ENCODE peak calls at places on chromosomes 3 and 15, in four cellular contexts. F is stromal cell of bone marrow, H is NCI-H1092 treated with DMSO at 0.1 percent for 48 hours, U is LoVo. K is an unnamed sample.

GRCh38 chr3:139751789-139752188 is 74.0 kb upstream of the NMNAT3 start:
- DNase-seq in F (no peak), H (no peak), U (no peak), K (no peak)

GRCh38 chr3:189781384-189781783 is 150.2 kb downstream of the TP63 start:
- DNase-seq in F (no peak), H (no peak), U (no peak), K (no peak)

GRCh38 chr15:49058559-49058958 is 12.3 kb upstream of the SECISBP2L start:
- DNase-seq in F (no peak), H (no peak), U (no peak), K (no peak)

GRCh38 chr15:36177590-36178281 is 401.7 kb upstream of the CDIN1 start:
- DNase-seq in F (peak), H (peak), U (no peak), K (no peak)

GRCh38 chr3:169923189-169923588 is 11.8 kb downstream of the SAMD7 start:
- DNase-seq in F (no peak), H (peak), U (no peak), K (no peak)

GRCh38 chr15:51634591-51635198 is 12.1 kb upstream of the DMXL2 start:
- DNase-seq in F (no peak), H (no peak), U (no peak), K (no peak)

GRCh38 chr3:64654013-64654412 is 33.8 kb downstream of the ADAMTS9 start:
- DNase-seq in F (no peak), H (no peak), U (no peak), K (no peak)

GRCh38 chr3:194134231-194134756 is 1.7 kb upstream of the HES1 start:
- DNase-seq in F (peak), H (peak), U (peak), K (no peak)

GRCh38 chr3:106824856-106825255 is 552.4 kb upstream of the CCDC54 start:
- DNase-seq in F (peak), H (no peak), U (peak), K (peak)

GRCh38 chr3:159914421-159914820 is 74.2 kb upstream of the IL12A start:
- DNase-seq in F (no peak), H (no peak), U (no peak), K (no peak)

GRCh38 chr15:73994419-73994883 is at the start of gene PML:
- DNase-seq in F (peak), H (peak), U (peak), K (peak)

GRCh38 chr3:62951037-62951613 is 75.9 kb upstream of the CADPS start:
- DNase-seq in F (no peak), H (no peak), U (no peak), K (no peak)

GRCh38 chr15:77557178-77557960 is 75.3 kb downstream of the LINGO1 start:
- DNase-seq in F (no peak), H (no peak), U (no peak), K (no peak)

GRCh38 chr3:193872265-193872753 is 263.6 kb upstream of the HES1 start:
- DNase-seq in F (peak), H (no peak), U (peak), K (peak)

GRCh38 chr15:35980719-35981118 is 434.8 kb upstream of the DPH6 start:
- DNase-seq in F (no peak), H (no peak), U (no peak), K (no peak)

GRCh38 chr3:79414821-79415220 is 353.0 kb downstream of the ROBO1 start:
- DNase-seq in F (peak), H (no peak), U (no peak), K (no peak)

GRCh38 chr15:44535509-44536297 is 1.2 kb upstream of the EIF3J start:
- DNase-seq in F (no peak), H (no peak), U (peak), K (no peak)

GRCh38 chr15:72983812-72984211 is 68.5 kb upstream of the NEO1 start:
- DNase-seq in F (no peak), H (no peak), U (no peak), K (no peak)